ENCODE peak calls at places on chromosomes 3 and 15, in five cellular contexts. I is left ventricle myocardium inferior, V is Panc1, M is psoas muscle, U is K562. D is an unnamed sample. For H3K27me3 and H3K4me1, the result is how much of the 10 kb centered on the place peaks cover.

GRCh38 chr3:73298243-73299183 is 237.1 kb downstream of the EBLN2 start:
- DNase-seq in I (no peak), V (no peak), M (no peak), U (no peak), D (no peak)

GRCh38 chr15:92159481-92159880 is 234.2 kb upstream of the ST8SIA2 start:
- DNase-seq in I (no peak), V (no peak), M (no peak), U (no peak), D (no peak)

GRCh38 chr3:128052831-128053419 is 688 bp downstream of the SEC61A1 start:
- DNase-seq in I (no peak), V (no peak), M (no peak), U (no peak), D (no peak)

GRCh38 chr3:35659808-35660207 is 20.5 kb downstream of the ARPP21 start:
- DNase-seq in I (no peak), V (no peak), M (peak), U (no peak), D (peak)

GRCh38 chr3:50467932-50468331 is 35.5 kb downstream of the CACNA2D2 start:
- DNase-seq in I (no peak), V (no peak), M (no peak), U (no peak), D (no peak)

GRCh38 chr3:149781216-149781615 is 11.1 kb downstream of the ANKUB1 start:
- DNase-seq in I (no peak), V (no peak), M (no peak), U (no peak), D (no peak)

GRCh38 chr3:105613120-105613519 is 246.4 kb downstream of the ALCAM start:
- DNase-seq in I (no peak), V (no peak), M (no peak), U (no peak), D (no peak)

GRCh38 chr3:97872209-97873042 is 50.6 kb downstream of the CRYBG3 start:
- DNase-seq in I (no peak), V (no peak), M (no peak), U (no peak), D (no peak)

GRCh38 chr3:55721716-55722484 is 234.8 kb upstream of the WNT5A start:
- DNase-seq in I (no peak), V (no peak), M (no peak), U (peak), D (peak)

GRCh38 chr15:74317820-74318375 is 49.5 kb downstream of the CYP11A1 start:
- DNase-seq in I (peak), V (no peak), M (peak), U (no peak), D (no peak)

GRCh38 chr15:60396964-60397771 is 618 bp downstream of the ANXA2 start:
- DNase-seq in I (peak), V (no peak), M (peak), U (peak), D (peak)

GRCh38 chr3:141070727-141071357 is 19.7 kb downstream of the SPSB4 start:
- DNase-seq in I (no peak), V (no peak), M (no peak), U (no peak), D (no peak)

GRCh38 chr3:35651888-35652287 is 12.6 kb downstream of the ARPP21 start:
- DNase-seq in I (no peak), V (no peak), M (no peak), U (no peak), D (no peak)

GRCh38 chr15:63765338-63765737 is 68.4 kb downstream of the HERC1 start:
- DNase-seq in I (no peak), V (no peak), M (no peak), U (no peak), D (no peak)

GRCh38 chr3:105369501-105370371 is 3.0 kb downstream of the ALCAM start:
- DNase-seq in I (peak), V (peak), M (peak), U (no peak), D (peak)

DNA sequence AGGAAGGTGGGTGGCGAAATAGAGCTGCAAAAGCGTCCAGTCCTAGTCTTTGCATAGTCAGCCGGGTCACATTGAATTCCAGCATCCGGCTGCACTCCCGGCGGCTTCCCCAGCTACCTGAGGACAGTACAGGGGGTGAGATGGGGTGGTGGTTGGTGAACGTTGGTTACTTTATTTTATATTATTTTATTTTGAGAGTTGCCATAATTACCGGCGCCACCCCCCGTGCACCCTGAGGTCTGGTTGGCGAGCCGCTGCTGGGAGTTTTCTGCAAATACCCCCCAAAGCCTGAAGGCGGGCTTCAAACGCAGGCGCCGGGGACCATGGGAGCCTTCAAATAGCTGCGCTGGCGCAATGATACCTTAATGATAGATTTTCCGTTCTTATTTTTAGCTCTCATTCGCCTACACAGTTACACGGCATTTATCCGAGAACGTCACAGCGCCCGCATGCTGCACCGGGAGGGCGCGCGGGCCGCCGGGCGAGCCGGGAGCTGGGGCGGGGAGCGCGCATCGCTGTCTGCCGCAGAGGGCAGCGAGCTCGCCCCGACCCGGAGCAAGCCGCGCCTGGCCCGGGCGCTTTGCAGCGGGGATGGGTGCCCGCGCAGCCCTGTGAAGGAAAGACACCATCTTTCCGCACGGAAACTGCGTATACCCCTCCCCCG is 756 bp upstream of the RASGRF1 start:
- DNase-seq in I (no peak), V (no peak), M (no peak), U (no peak), D (peak)
- H3K27me3 ChIP-seq in I (half or more), V (under half), M (under half), U (under half), D (under half)

GRCh38 chr3:158102660-158103085 is 3.5 kb downstream of the SHOX2 start:
- DNase-seq in I (no peak), V (no peak), M (no peak), U (no peak), D (no peak)
- H3K4me1 ChIP-seq in I (half or more), V (under half), M (under half), U (under half), D (under half)

GRCh38 chr3:52385157-52385556 is 59.7 kb downstream of the SEMA3G start:
- DNase-seq in I (no peak), V (peak), M (no peak), U (peak), D (peak)
- TF ChIP-seq CTCF in I (peak), V (no peak), M (peak), U (peak), D (peak)

DNA sequence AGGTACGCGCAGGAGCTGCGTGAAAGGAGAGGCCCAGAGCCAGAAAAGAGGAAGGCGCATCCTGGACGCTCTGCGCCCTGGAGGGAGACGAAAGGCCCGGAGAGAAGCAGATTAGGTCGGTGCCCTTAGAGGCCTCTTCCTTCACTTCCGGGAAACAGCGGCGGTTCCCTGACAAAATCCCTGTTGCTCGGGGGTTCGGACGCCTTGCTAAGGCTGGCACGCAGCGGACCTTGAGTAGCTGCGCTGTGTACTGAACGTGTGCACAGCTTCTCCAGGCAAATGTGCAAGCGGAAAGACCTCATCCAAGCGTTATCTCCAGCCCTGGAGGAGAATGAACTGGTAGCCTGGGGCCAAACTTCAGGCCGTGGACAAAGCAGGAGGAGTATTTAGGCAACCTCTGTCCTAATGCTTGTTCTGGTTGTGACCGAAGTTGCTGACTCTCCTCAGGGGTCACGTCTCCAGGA is 3.0 kb upstream of the SOX14 start:
- DNase-seq in I (no peak), V (no peak), M (no peak), U (no peak), D (no peak)
- H3K27me3 ChIP-seq in I (half or more), V (half or more), M (under half), U (under half), D (under half)

DNA sequence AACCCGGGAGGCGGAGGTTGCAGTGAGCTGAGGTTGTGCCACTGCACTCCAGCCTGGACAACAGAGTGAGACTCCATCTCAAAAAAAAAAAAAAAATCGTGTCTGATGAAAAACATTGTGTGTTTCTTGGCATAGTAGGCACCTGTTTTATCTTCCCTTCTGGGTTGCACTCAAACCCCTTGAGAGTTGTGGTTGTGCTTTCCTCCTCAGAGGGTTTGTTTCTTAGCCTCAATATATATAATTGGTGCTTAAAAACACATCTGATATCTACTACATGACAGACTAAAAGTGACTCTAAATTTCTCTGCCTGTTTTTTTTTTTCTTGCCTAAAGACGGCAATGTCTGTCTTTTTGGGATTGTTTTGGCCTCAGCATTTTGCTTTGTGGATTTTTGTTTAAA is 7.6 kb downstream of the NR1D2 start:
- DNase-seq in I (no peak), V (no peak), M (no peak), U (no peak), D (no peak)
- H3K4me1 ChIP-seq in I (half or more), V (under half), M (half or more), U (under half), D (under half)